ENCODE peak calls at places on chromosomes 11 and 22, in seven cellular contexts. One of them, this sample, is unnamed.

GRCh38 chr11:6418958-6419611 is at the start of gene APBB1:
- DNase-seq in effector memory CD8-positive, alpha-beta T cell: peak
- DNase-seq in nucleus accumbens: peak
- DNase-seq in NCI-H1092 treated with DMSO at 0.1 percent for 48 hours: peak
- DNase-seq in amygdala: no peak
- DNase-seq in NCI-H1417: peak
- DNase-seq in HTR-8/SVneo: peak
- DNase-seq in this sample: no peak

GRCh38 chr11:1050581-1051355 is 14.2 kb upstream of the MUC6 start:
- DNase-seq in HTR-8/SVneo: peak
- DNase-seq in nucleus accumbens: no peak
- DNase-seq in NCI-H1417: peak
- DNase-seq in NCI-H1092 treated with DMSO at 0.1 percent for 48 hours: peak
- DNase-seq in amygdala: no peak
- DNase-seq in effector memory CD8-positive, alpha-beta T cell: peak
- DNase-seq in this sample: peak

GRCh38 chr22:29305836-29306174 is 645 bp upstream of the GAS2L1 start:
- DNase-seq in amygdala: no peak
- DNase-seq in NCI-H1417: no peak
- DNase-seq in HTR-8/SVneo: no peak
- DNase-seq in NCI-H1092 treated with DMSO at 0.1 percent for 48 hours: no peak
- DNase-seq in nucleus accumbens: no peak
- DNase-seq in effector memory CD8-positive, alpha-beta T cell: no peak
- DNase-seq in this sample: no peak

GRCh38 chr22:45268167-45268957 is 16.4 kb upstream of the UPK3A start:
- DNase-seq in NCI-H1092 treated with DMSO at 0.1 percent for 48 hours: peak
- DNase-seq in nucleus accumbens: peak
- DNase-seq in amygdala: no peak
- DNase-seq in NCI-H1417: peak
- DNase-seq in effector memory CD8-positive, alpha-beta T cell: peak
- DNase-seq in HTR-8/SVneo: no peak
- DNase-seq in this sample: no peak

GRCh38 chr22:35894937-35895708 is 133.5 kb downstream of the RBFOX2 start:
- DNase-seq in amygdala: no peak
- DNase-seq in effector memory CD8-positive, alpha-beta T cell: no peak
- DNase-seq in nucleus accumbens: no peak
- DNase-seq in NCI-H1417: no peak
- DNase-seq in NCI-H1092 treated with DMSO at 0.1 percent for 48 hours: no peak
- DNase-seq in HTR-8/SVneo: peak
- DNase-seq in this sample: no peak

GRCh38 chr11:110003426-110003825 is 89.8 kb upstream of the ZC3H12C start:
- DNase-seq in effector memory CD8-positive, alpha-beta T cell: no peak
- DNase-seq in nucleus accumbens: no peak
- DNase-seq in amygdala: no peak
- DNase-seq in NCI-H1417: no peak
- DNase-seq in NCI-H1092 treated with DMSO at 0.1 percent for 48 hours: no peak
- DNase-seq in HTR-8/SVneo: no peak
- DNase-seq in this sample: no peak

GRCh38 chr11:129324533-129325175 is 51.0 kb upstream of the BARX2 start:
- DNase-seq in HTR-8/SVneo: no peak
- DNase-seq in NCI-H1092 treated with DMSO at 0.1 percent for 48 hours: peak
- DNase-seq in amygdala: no peak
- DNase-seq in nucleus accumbens: no peak
- DNase-seq in NCI-H1417: peak
- DNase-seq in effector memory CD8-positive, alpha-beta T cell: no peak
- DNase-seq in this sample: no peak

GRCh38 chr22:48256776-48257689 is 1494.6 kb downstream of the TBC1D22A start:
- DNase-seq in amygdala: no peak
- DNase-seq in HTR-8/SVneo: no peak
- DNase-seq in nucleus accumbens: no peak
- DNase-seq in NCI-H1417: no peak
- DNase-seq in NCI-H1092 treated with DMSO at 0.1 percent for 48 hours: no peak
- DNase-seq in effector memory CD8-positive, alpha-beta T cell: no peak
- DNase-seq in this sample: no peak

GRCh38 chr11:35138949-35139881 is at the start of gene CD44:
- DNase-seq in HTR-8/SVneo: peak
- DNase-seq in NCI-H1092 treated with DMSO at 0.1 percent for 48 hours: no peak
- DNase-seq in nucleus accumbens: peak
- DNase-seq in amygdala: no peak
- DNase-seq in effector memory CD8-positive, alpha-beta T cell: peak
- DNase-seq in NCI-H1417: peak
- DNase-seq in this sample: no peak

GRCh38 chr22:20130319-20130718 is 1.3 kb upstream of the ZDHHC8 start:
- DNase-seq in HTR-8/SVneo: no peak
- DNase-seq in NCI-H1417: peak
- DNase-seq in NCI-H1092 treated with DMSO at 0.1 percent for 48 hours: peak
- DNase-seq in effector memory CD8-positive, alpha-beta T cell: no peak
- DNase-seq in nucleus accumbens: no peak
- DNase-seq in amygdala: no peak
- DNase-seq in this sample: no peak

GRCh38 chr22:33023119-33023827 is 34.9 kb downstream of the SYN3 start:
- DNase-seq in amygdala: no peak
- DNase-seq in nucleus accumbens: no peak
- DNase-seq in NCI-H1092 treated with DMSO at 0.1 percent for 48 hours: no peak
- DNase-seq in NCI-H1417: no peak
- DNase-seq in effector memory CD8-positive, alpha-beta T cell: no peak
- DNase-seq in HTR-8/SVneo: no peak
- DNase-seq in this sample: no peak

GRCh38 chr11:62104816-62105610 is 18.8 kb upstream of the INCENP start:
- DNase-seq in HTR-8/SVneo: no peak
- DNase-seq in amygdala: no peak
- DNase-seq in nucleus accumbens: no peak
- DNase-seq in NCI-H1417: no peak
- DNase-seq in NCI-H1092 treated with DMSO at 0.1 percent for 48 hours: no peak
- DNase-seq in effector memory CD8-positive, alpha-beta T cell: no peak
- DNase-seq in this sample: peak

GRCh38 chr11:19374189-19374588 is 133.4 kb upstream of the E2F8 start:
- DNase-seq in HTR-8/SVneo: peak
- DNase-seq in NCI-H1092 treated with DMSO at 0.1 percent for 48 hours: no peak
- DNase-seq in amygdala: no peak
- DNase-seq in effector memory CD8-positive, alpha-beta T cell: no peak
- DNase-seq in NCI-H1417: no peak
- DNase-seq in nucleus accumbens: no peak
- DNase-seq in this sample: peak

GRCh38 chr11:62909107-62909894 is 11.9 kb downstream of the CHRM1 start:
- DNase-seq in effector memory CD8-positive, alpha-beta T cell: no peak
- DNase-seq in amygdala: no peak
- DNase-seq in NCI-H1092 treated with DMSO at 0.1 percent for 48 hours: peak
- DNase-seq in NCI-H1417: peak
- DNase-seq in nucleus accumbens: peak
- DNase-seq in HTR-8/SVneo: peak
- DNase-seq in this sample: peak

GRCh38 chr11:72278911-72279310 is 34.9 kb upstream of the PHOX2A start:
- DNase-seq in HTR-8/SVneo: no peak
- DNase-seq in amygdala: no peak
- DNase-seq in NCI-H1092 treated with DMSO at 0.1 percent for 48 hours: no peak
- DNase-seq in NCI-H1417: no peak
- DNase-seq in nucleus accumbens: no peak
- DNase-seq in effector memory CD8-positive, alpha-beta T cell: no peak
- DNase-seq in this sample: no peak

GRCh38 chr11:109864834-109865557 is 228.2 kb upstream of the ZC3H12C start:
- DNase-seq in NCI-H1417: no peak
- DNase-seq in HTR-8/SVneo: no peak
- DNase-seq in nucleus accumbens: no peak
- DNase-seq in NCI-H1092 treated with DMSO at 0.1 percent for 48 hours: no peak
- DNase-seq in amygdala: no peak
- DNase-seq in effector memory CD8-positive, alpha-beta T cell: no peak
- DNase-seq in this sample: no peak

GRCh38 chr11:31820438-31820818 is 9.3 kb upstream of the PAX6 start:
- DNase-seq in NCI-H1092 treated with DMSO at 0.1 percent for 48 hours: no peak
- DNase-seq in HTR-8/SVneo: no peak
- DNase-seq in NCI-H1417: no peak
- DNase-seq in amygdala: no peak
- DNase-seq in effector memory CD8-positive, alpha-beta T cell: no peak
- DNase-seq in nucleus accumbens: no peak
- DNase-seq in this sample: no peak

GRCh38 chr11:5684627-5685362 is at the start of gene TRIM5:
- DNase-seq in NCI-H1417: no peak
- DNase-seq in nucleus accumbens: peak
- DNase-seq in NCI-H1092 treated with DMSO at 0.1 percent for 48 hours: no peak
- DNase-seq in amygdala: no peak
- DNase-seq in effector memory CD8-positive, alpha-beta T cell: peak
- DNase-seq in HTR-8/SVneo: peak
- DNase-seq in this sample: peak

GRCh38 chr11:118305726-118306125 is 1.2 kb downstream of the CD3E start:
- DNase-seq in NCI-H1092 treated with DMSO at 0.1 percent for 48 hours: no peak
- DNase-seq in nucleus accumbens: no peak
- DNase-seq in amygdala: no peak
- DNase-seq in HTR-8/SVneo: no peak
- DNase-seq in effector memory CD8-positive, alpha-beta T cell: peak
- DNase-seq in NCI-H1417: no peak
- DNase-seq in this sample: no peak

GRCh38 chr11:127411283-127411682 is 410.7 kb upstream of the KIRREL3 start:
- DNase-seq in amygdala: no peak
- DNase-seq in effector memory CD8-positive, alpha-beta T cell: no peak
- DNase-seq in HTR-8/SVneo: no peak
- DNase-seq in NCI-H1092 treated with DMSO at 0.1 percent for 48 hours: no peak
- DNase-seq in nucleus accumbens: no peak
- DNase-seq in NCI-H1417: no peak
- DNase-seq in this sample: no peak

GRCh38 chr22:50305658-50306566 is 1.5 kb downstream of the PLXNB2 start:
- DNase-seq in NCI-H1092 treated with DMSO at 0.1 percent for 48 hours: no peak
- DNase-seq in effector memory CD8-positive, alpha-beta T cell: no peak
- DNase-seq in HTR-8/SVneo: peak
- DNase-seq in nucleus accumbens: no peak
- DNase-seq in amygdala: no peak
- DNase-seq in NCI-H1417: peak
- DNase-seq in this sample: peak

GRCh38 chr11:87263979-87264378 is 226.2 kb downstream of the TMEM135 start:
- DNase-seq in effector memory CD8-positive, alpha-beta T cell: no peak
- DNase-seq in amygdala: no peak
- DNase-seq in NCI-H1092 treated with DMSO at 0.1 percent for 48 hours: no peak
- DNase-seq in nucleus accumbens: no peak
- DNase-seq in HTR-8/SVneo: no peak
- DNase-seq in NCI-H1417: no peak
- DNase-seq in this sample: no peak

GRCh38 chr22:38792833-38793232 is 1.1 kb downstream of the DNAL4 start:
- DNase-seq in NCI-H1092 treated with DMSO at 0.1 percent for 48 hours: no peak
- DNase-seq in amygdala: no peak
- DNase-seq in HTR-8/SVneo: no peak
- DNase-seq in NCI-H1417: no peak
- DNase-seq in nucleus accumbens: no peak
- DNase-seq in effector memory CD8-positive, alpha-beta T cell: no peak
- DNase-seq in this sample: no peak

GRCh38 chr22:48208894-48209293 is 1446.4 kb downstream of the TBC1D22A start:
- DNase-seq in HTR-8/SVneo: no peak
- DNase-seq in amygdala: no peak
- DNase-seq in effector memory CD8-positive, alpha-beta T cell: no peak
- DNase-seq in NCI-H1417: no peak
- DNase-seq in nucleus accumbens: no peak
- DNase-seq in NCI-H1092 treated with DMSO at 0.1 percent for 48 hours: no peak
- DNase-seq in this sample: no peak

GRCh38 chr11:63592975-63593395 is 21.2 kb downstream of the PLAAT3 start:
- DNase-seq in amygdala: no peak
- DNase-seq in NCI-H1092 treated with DMSO at 0.1 percent for 48 hours: peak
- DNase-seq in nucleus accumbens: no peak
- DNase-seq in effector memory CD8-positive, alpha-beta T cell: no peak
- DNase-seq in HTR-8/SVneo: no peak
- DNase-seq in NCI-H1417: peak
- DNase-seq in this sample: no peak

GRCh38 chr11:17259519-17259918 is 17.0 kb upstream of the NUCB2 start:
- DNase-seq in NCI-H1092 treated with DMSO at 0.1 percent for 48 hours: no peak
- DNase-seq in NCI-H1417: no peak
- DNase-seq in nucleus accumbens: no peak
- DNase-seq in effector memory CD8-positive, alpha-beta T cell: no peak
- DNase-seq in amygdala: no peak
- DNase-seq in HTR-8/SVneo: no peak
- DNase-seq in this sample: no peak

GRCh38 chr22:24920029-24920428 is 26.5 kb downstream of the LHFPL7 start:
- DNase-seq in amygdala: no peak
- DNase-seq in nucleus accumbens: no peak
- DNase-seq in effector memory CD8-positive, alpha-beta T cell: no peak
- DNase-seq in NCI-H1417: no peak
- DNase-seq in NCI-H1092 treated with DMSO at 0.1 percent for 48 hours: no peak
- DNase-seq in HTR-8/SVneo: no peak
- DNase-seq in this sample: no peak

GRCh38 chr11:125763483-125763882 is 15.1 kb downstream of the PATE2 start:
- DNase-seq in NCI-H1417: no peak
- DNase-seq in HTR-8/SVneo: no peak
- DNase-seq in NCI-H1092 treated with DMSO at 0.1 percent for 48 hours: no peak
- DNase-seq in amygdala: no peak
- DNase-seq in nucleus accumbens: no peak
- DNase-seq in effector memory CD8-positive, alpha-beta T cell: no peak
- DNase-seq in this sample: no peak

GRCh38 chr11:17434108-17434507 is 42.5 kb downstream of the ABCC8 start:
- DNase-seq in HTR-8/SVneo: no peak
- DNase-seq in amygdala: no peak
- DNase-seq in effector memory CD8-positive, alpha-beta T cell: no peak
- DNase-seq in NCI-H1417: no peak
- DNase-seq in nucleus accumbens: no peak
- DNase-seq in NCI-H1092 treated with DMSO at 0.1 percent for 48 hours: peak
- DNase-seq in this sample: no peak

GRCh38 chr11:74847895-74848294 is 99.2 kb downstream of the RNF169 start:
- DNase-seq in amygdala: no peak
- DNase-seq in HTR-8/SVneo: no peak
- DNase-seq in nucleus accumbens: no peak
- DNase-seq in NCI-H1092 treated with DMSO at 0.1 percent for 48 hours: no peak
- DNase-seq in NCI-H1417: no peak
- DNase-seq in effector memory CD8-positive, alpha-beta T cell: no peak
- DNase-seq in this sample: no peak

GRCh38 chr22:22244337-22245250 is at the start of gene VPREB1:
- DNase-seq in amygdala: no peak
- DNase-seq in NCI-H1417: no peak
- DNase-seq in effector memory CD8-positive, alpha-beta T cell: no peak
- DNase-seq in nucleus accumbens: no peak
- DNase-seq in HTR-8/SVneo: no peak
- DNase-seq in NCI-H1092 treated with DMSO at 0.1 percent for 48 hours: no peak
- DNase-seq in this sample: no peak

GRCh38 chr11:43819926-43820325 is 60.7 kb upstream of the ALKBH3 start:
- DNase-seq in NCI-H1092 treated with DMSO at 0.1 percent for 48 hours: no peak
- DNase-seq in NCI-H1417: no peak
- DNase-seq in amygdala: no peak
- DNase-seq in effector memory CD8-positive, alpha-beta T cell: no peak
- DNase-seq in nucleus accumbens: no peak
- DNase-seq in HTR-8/SVneo: no peak
- DNase-seq in this sample: no peak

GRCh38 chr11:2564588-2565440 is 120.0 kb downstream of the KCNQ1 start:
- DNase-seq in NCI-H1417: no peak
- DNase-seq in NCI-H1092 treated with DMSO at 0.1 percent for 48 hours: no peak
- DNase-seq in amygdala: no peak
- DNase-seq in nucleus accumbens: no peak
- DNase-seq in HTR-8/SVneo: no peak
- DNase-seq in effector memory CD8-positive, alpha-beta T cell: no peak
- DNase-seq in this sample: no peak

GRCh38 chr11:65538915-65539374 is 14.1 kb downstream of the SCYL1 start:
- DNase-seq in HTR-8/SVneo: no peak
- DNase-seq in NCI-H1417: no peak
- DNase-seq in nucleus accumbens: no peak
- DNase-seq in effector memory CD8-positive, alpha-beta T cell: no peak
- DNase-seq in NCI-H1092 treated with DMSO at 0.1 percent for 48 hours: no peak
- DNase-seq in amygdala: no peak
- DNase-seq in this sample: no peak

GRCh38 chr11:35632301-35632700 is 14.0 kb downstream of the FJX1 start:
- DNase-seq in amygdala: no peak
- DNase-seq in nucleus accumbens: no peak
- DNase-seq in effector memory CD8-positive, alpha-beta T cell: no peak
- DNase-seq in HTR-8/SVneo: no peak
- DNase-seq in NCI-H1092 treated with DMSO at 0.1 percent for 48 hours: no peak
- DNase-seq in NCI-H1417: no peak
- DNase-seq in this sample: no peak

GRCh38 chr11:77205467-77206263 is 77.6 kb downstream of the MYO7A start:
- DNase-seq in nucleus accumbens: no peak
- DNase-seq in NCI-H1417: no peak
- DNase-seq in amygdala: no peak
- DNase-seq in effector memory CD8-positive, alpha-beta T cell: no peak
- DNase-seq in HTR-8/SVneo: no peak
- DNase-seq in NCI-H1092 treated with DMSO at 0.1 percent for 48 hours: no peak
- DNase-seq in this sample: no peak